ENCODE peak calls at places on chromosomes 4 and X, in seven cellular contexts. F, W, G, S, K, B and Q are unnamed samples.

GRCh38 chr4:19983072-19983471 is 268.6 kb upstream of the SLIT2 start:
- DNase-seq in W (no peak), B (no peak), F (no peak), K (peak; percentile 95), S (no peak), G (no peak), Q (peak; percentile 21)

GRCh38 chr4:121428721-121429120 is 47.9 kb upstream of the QRFPR start:
- DNase-seq in F (no peak), S (no peak), K (peak; percentile 6), B (no peak), W (no peak), G (no peak), Q (no peak)

GRCh38 chr4:19739101-19739651 is 512.5 kb upstream of the SLIT2 start:
- DNase-seq in S (no peak), B (no peak), F (no peak), K (peak; percentile 90), G (no peak), W (peak; percentile 51), Q (peak; percentile 65)

GRCh38 chr4:162659716-162660115 is 495.9 kb upstream of the FSTL5 start:
- DNase-seq in F (no peak), W (no peak), S (no peak), K (no peak), G (no peak), B (no peak), Q (no peak)

GRCh38 chr4:94426783-94427182 is 25.0 kb upstream of the PDLIM5 start:
- DNase-seq in S (no peak), F (no peak), W (no peak), K (no peak), B (no peak), G (no peak), Q (no peak)

GRCh38 chr4:167713756-167714155 is 378.6 kb upstream of the ANXA10 start:
- DNase-seq in G (no peak), S (no peak), K (no peak), W (no peak), B (no peak), F (no peak), Q (peak; percentile 3)

GRCh38 chr4:2697995-2698414 is 58.1 kb downstream of the TNIP2 start:
- DNase-seq in F (no peak), S (no peak), K (no peak), G (no peak), B (no peak), W (no peak), Q (no peak)

GRCh38 chr4:61374612-61374920 is 174.4 kb downstream of the ADGRL3 start:
- DNase-seq in W (no peak), B (no peak), F (no peak), S (no peak), G (no peak), K (no peak), Q (no peak)

GRCh38 chrX:135453381-135453780 is 31.6 kb downstream of the SMIM10L2A start:
- DNase-seq in F (peak; percentile 13), W (no peak), B (no peak), K (no peak), G (no peak), S (no peak), Q (no peak)

GRCh38 chr4:8266508-8266907 is 3.0 kb upstream of the HTRA3 start:
- DNase-seq in K (peak; percentile 74), B (no peak), G (no peak), S (no peak), F (peak; percentile 65), W (no peak), Q (no peak)

GRCh38 chr4:914531-914930 is 17.6 kb downstream of the GAK start:
- DNase-seq in F (no peak), S (no peak), K (no peak), B (no peak), W (no peak), G (no peak), Q (no peak)

GRCh38 chr4:103091601-103092223 is 7.9 kb downstream of the BDH2 start:
- DNase-seq in S (peak; percentile 75), K (peak; percentile 75), B (peak; percentile 39), G (no peak), W (peak; percentile 61), F (peak; percentile 37), Q (peak; percentile 14)

GRCh38 chrX:123153846-123154335 is 30.2 kb upstream of the GRIA3 start:
- DNase-seq in F (no peak), W (peak; percentile 8), K (peak; percentile 30), B (no peak), S (no peak), G (no peak), Q (no peak)

GRCh38 chr4:185235480-185236154 is 26.2 kb downstream of the SNX25 start:
- DNase-seq in F (peak; percentile 85), W (peak; percentile 80), B (no peak), S (no peak), G (no peak), K (peak; percentile 85), Q (no peak)

GRCh38 chrX:53254570-53255461 is 26.6 kb downstream of the IQSEC2 start:
- DNase-seq in K (no peak), G (no peak), W (no peak), S (no peak), B (no peak), F (no peak), Q (no peak)

GRCh38 chr4:71383984-71384383 is 45.2 kb downstream of the SLC4A4 start:
- DNase-seq in F (no peak), G (no peak), S (no peak), W (no peak), K (no peak), B (no peak), Q (no peak)

GRCh38 chr4:176288020-176288419 is 19.0 kb upstream of the ASB5 start:
- DNase-seq in F (no peak), W (no peak), B (no peak), K (no peak), G (no peak), S (no peak), Q (no peak)

GRCh38 chrX:63686878-63687714 is 97.9 kb downstream of the ARHGEF9 start:
- DNase-seq in W (peak; percentile 35), F (peak; percentile 72), S (peak; percentile 24), G (no peak), B (no peak), K (peak; percentile 38), Q (peak; percentile 0)

GRCh38 chr4:172892300-172892699 is 276.3 kb upstream of the GALNT7 start:
- DNase-seq in B (no peak), W (no peak), F (peak; percentile 64), S (no peak), G (no peak), K (no peak), Q (no peak)

GRCh38 chr4:176708771-176709311 is 83.9 kb downstream of the VEGFC start:
- DNase-seq in S (no peak), W (no peak), G (no peak), F (no peak), K (peak; percentile 45), B (no peak), Q (no peak)

GRCh38 chrX:24890677-24891076 is 125.1 kb downstream of the ARX start:
- DNase-seq in G (no peak), K (no peak), B (no peak), F (no peak), S (no peak), W (peak; percentile 53), Q (no peak)

GRCh38 chr4:152454398-152455011 is 81.4 kb downstream of the FBXW7 start:
- DNase-seq in W (peak; percentile 17), S (no peak), B (no peak), G (no peak), K (peak; percentile 39), F (no peak), Q (peak; percentile 19)

GRCh38 chrX:139739138-139739537 is 31.2 kb upstream of the MCF2 start:
- DNase-seq in W (no peak), F (no peak), G (no peak), K (peak; percentile 29), S (peak; percentile 51), B (peak; percentile 3), Q (no peak)

GRCh38 chr4:72886602-72887001 is 182.9 kb downstream of the COX18 start:
- DNase-seq in F (no peak), W (no peak), G (no peak), S (no peak), K (no peak), B (no peak), Q (no peak)

GRCh38 chr4:119861731-119862130 is 204.9 kb downstream of the MAD2L1 start:
- DNase-seq in G (no peak), K (no peak), S (no peak), F (no peak), B (no peak), W (peak; percentile 5), Q (no peak)

GRCh38 chrX:66030505-66031317 is 9.2 kb downstream of the VSIG4 start:
- DNase-seq in G (no peak), B (peak; percentile 18), F (peak; percentile 57), W (peak; percentile 30), S (peak; percentile 34), K (peak; percentile 4), Q (no peak)